ENCODE peak calls at places on chromosomes 11 and 22, in six cellular contexts. Y is neuronal stem cell, E is H1, G is mesendoderm, U is mesenchymal stem cell, R is H9. A is an unnamed sample.

GRCh38 chr22:30234786-30235470 is 11.6 kb downstream of the LIF start:
- DNase-seq in Y (no peak), E (no peak), G (peak), U (peak), R (no peak), A (peak)

GRCh38 chr11:64960719-64961118 is 11.2 kb downstream of the MAJIN start:
- DNase-seq in Y (no peak), E (no peak), G (no peak), U (no peak), R (no peak), A (no peak)

GRCh38 chr11:93741882-93742226 is 382 bp downstream of the C11orf54 start:
- DNase-seq in Y (no peak), E (no peak), G (peak), U (peak), R (no peak), A (peak)

GRCh38 chr11:35563413-35564245 is 38.2 kb upstream of the PAMR1 start:
- DNase-seq in Y (no peak), E (no peak), G (no peak), U (no peak), R (no peak), A (peak)

GRCh38 chr11:78379039-78379670 is 38.5 kb downstream of the GAB2 start:
- DNase-seq in Y (no peak), E (no peak), G (peak), U (no peak), R (no peak), A (peak)

GRCh38 chr11:115740365-115740764 is 236.2 kb upstream of the CADM1 start:
- DNase-seq in Y (no peak), E (no peak), G (no peak), U (no peak), R (no peak), A (no peak)

GRCh38 chr11:133981156-133981555 is 24.4 kb upstream of the IGSF9B start:
- DNase-seq in Y (no peak), E (no peak), G (no peak), U (no peak), R (no peak), A (no peak)

GRCh38 chr11:121482231-121483129 is 29.7 kb upstream of the SORL1-AS1 start:
- DNase-seq in Y (no peak), E (no peak), G (peak), U (no peak), R (no peak), A (no peak)

GRCh38 chr11:13941790-13942189 is 20.7 kb upstream of the SPON1 start:
- DNase-seq in Y (no peak), E (no peak), G (no peak), U (no peak), R (no peak), A (no peak)

GRCh38 chr11:67604815-67605214 is 1.9 kb upstream of the NDUFV1 start:
- DNase-seq in Y (no peak), E (no peak), G (no peak), U (no peak), R (no peak), A (no peak)

GRCh38 chr11:475941-476340 is 25.9 kb downstream of the PTDSS2 start:
- DNase-seq in Y (no peak), E (no peak), G (no peak), U (no peak), R (no peak), A (no peak)

GRCh38 chr22:17369553-17370035 is 334 bp downstream of the CECR2 start:
- DNase-seq in Y (peak), E (no peak), G (peak), U (peak), R (peak), A (no peak)

GRCh38 chr11:131637469-131638175 is 267.2 kb downstream of the NTM start:
- DNase-seq in Y (no peak), E (no peak), G (no peak), U (no peak), R (no peak), A (no peak)

GRCh38 chr22:38032681-38033521 is 24.3 kb upstream of the PICK1 start:
- DNase-seq in Y (no peak), E (no peak), G (no peak), U (peak), R (no peak), A (peak)

DNA sequence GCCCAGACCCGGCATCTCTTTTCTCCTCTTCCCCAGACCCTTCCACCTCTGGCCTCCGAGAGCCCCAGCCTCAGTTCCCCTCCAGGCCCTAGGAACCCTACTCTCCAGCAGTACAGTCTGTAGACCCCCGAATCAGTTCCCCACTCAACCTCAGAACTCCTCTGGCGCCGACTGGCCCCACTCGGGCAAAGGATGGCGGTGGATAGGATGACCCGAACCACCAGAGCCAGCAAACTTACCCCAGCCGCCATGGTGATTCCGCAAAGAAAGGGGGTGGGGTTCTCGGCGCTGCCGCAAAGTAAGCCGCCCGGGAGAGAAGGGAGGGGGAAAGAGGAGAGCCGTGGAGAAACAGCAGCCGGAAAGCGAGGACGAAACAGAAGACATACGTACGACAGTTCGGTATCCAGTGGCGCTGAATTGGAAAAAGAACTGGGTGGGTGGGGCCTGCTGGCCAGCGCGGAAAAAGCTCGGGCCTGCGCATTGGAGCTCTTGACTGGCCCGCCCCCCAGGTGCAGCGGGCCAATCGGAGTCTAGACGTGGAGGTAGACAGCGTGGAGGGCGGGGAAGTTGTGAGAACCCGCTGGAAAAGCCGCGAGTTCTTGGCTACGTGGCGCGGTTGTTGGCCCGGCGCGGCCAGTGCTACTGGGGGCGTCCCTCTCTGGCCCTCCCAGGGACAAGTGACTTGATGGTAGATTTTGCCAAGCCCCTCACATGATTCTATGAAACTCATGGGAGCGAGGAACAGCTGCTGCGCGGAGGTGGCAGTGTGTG is at the start of gene EEF1G:
- DNase-seq in Y (peak), E (peak), G (peak), U (peak), R (peak), A (peak)
- H3K18ac ChIP-seq in Y (peak), E (peak), G (peak), U (peak), R (peak), A (peak)

DNA sequence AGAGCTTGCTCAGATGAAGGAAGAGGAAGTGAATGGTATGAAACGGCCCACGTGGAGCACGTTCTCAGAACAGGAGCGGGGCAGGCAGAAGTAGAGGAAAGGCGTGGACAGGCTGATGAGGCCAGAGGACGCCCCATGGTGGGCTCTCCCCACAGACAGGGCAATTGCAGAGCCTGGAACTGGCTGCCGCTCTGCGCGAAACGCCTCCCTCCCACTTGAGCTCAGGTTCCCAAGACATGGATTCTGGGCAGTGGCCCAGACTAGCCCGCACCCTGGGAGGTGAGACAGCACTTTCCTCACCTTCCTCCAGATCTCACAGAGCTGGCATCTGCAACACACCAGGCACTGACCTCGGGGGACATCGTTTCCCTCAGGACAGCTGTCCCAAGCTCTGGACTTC is 117.6 kb downstream of the PHF21B start:
- DNase-seq in Y (no peak), E (no peak), G (no peak), U (no peak), R (no peak), A (no peak)
- H3K18ac ChIP-seq in Y (peak), E (no peak), G (no peak), U (no peak), R (no peak), A (no peak)

DNA sequence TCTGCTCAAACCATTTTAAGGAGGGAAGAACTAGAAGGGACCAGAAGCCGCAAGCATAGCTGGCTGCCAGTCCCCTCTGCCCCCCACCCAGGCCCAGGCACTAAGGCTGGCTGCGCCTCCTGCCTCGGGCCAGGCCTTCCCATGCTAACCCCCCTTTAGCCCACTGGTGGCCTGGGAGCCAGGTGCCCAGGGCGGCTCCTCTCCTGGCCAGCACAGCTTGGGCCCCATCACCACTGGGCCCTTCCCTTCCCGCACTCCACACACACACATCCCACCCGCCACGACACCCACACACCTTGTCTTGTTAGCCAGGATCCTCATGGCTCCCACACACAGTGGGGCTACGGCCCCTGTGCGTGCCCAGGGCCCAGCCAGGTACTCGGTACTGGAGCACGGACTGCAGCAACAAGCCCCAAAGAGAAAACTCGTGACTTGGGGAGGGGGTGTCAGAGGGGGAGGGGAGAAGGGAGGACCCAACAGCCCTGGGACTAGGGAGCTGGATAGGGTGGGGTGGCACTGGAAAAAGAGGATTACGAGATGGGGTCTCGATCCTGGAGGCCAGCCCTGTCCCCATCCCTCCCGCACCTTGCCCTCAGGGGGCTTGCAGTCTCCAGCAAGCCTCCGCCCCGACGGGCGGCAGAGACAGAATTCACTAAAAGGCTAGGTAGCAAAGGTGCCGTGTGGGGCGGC is 16.0 kb downstream of the BCL9L start:
- DNase-seq in Y (no peak), E (no peak), G (peak), U (no peak), R (peak), A (no peak)
- H3K18ac ChIP-seq in Y (peak), E (peak), G (peak), U (peak), R (peak), A (peak)

GRCh38 chr22:41091139-41092022 is 1.0 kb upstream of the EP300 start:
- DNase-seq in Y (peak), E (peak), G (peak), U (peak), R (peak), A (peak)
- H3K18ac ChIP-seq in Y (peak), E (peak), G (peak), U (peak), R (peak), A (peak)

GRCh38 chr22:24244144-24244787 is 616 bp downstream of the GGT5 start:
- DNase-seq in Y (no peak), E (no peak), G (no peak), U (peak), R (no peak), A (peak)
- H3K18ac ChIP-seq in Y (peak), E (no peak), G (no peak), U (peak), R (no peak), A (peak)

GRCh38 chr22:41437198-41437597 is 9.4 kb downstream of the TOB2 start:
- DNase-seq in Y (no peak), E (no peak), G (no peak), U (no peak), R (no peak), A (no peak)

GRCh38 chr22:41429946-41430332 is 16.7 kb downstream of the TOB2 start:
- DNase-seq in Y (no peak), E (no peak), G (no peak), U (no peak), R (no peak), A (no peak)

GRCh38 chr22:41436322-41437113 is 10.1 kb downstream of the TOB2 start:
- DNase-seq in Y (no peak), E (no peak), G (no peak), U (no peak), R (no peak), A (no peak)

GRCh38 chr22:41431656-41432055 is 14.9 kb downstream of the TOB2 start:
- DNase-seq in Y (no peak), E (no peak), G (no peak), U (no peak), R (no peak), A (no peak)

GRCh38 chr22:41435560-41435959 is 11.0 kb downstream of the TOB2 start:
- DNase-seq in Y (no peak), E (no peak), G (peak), U (no peak), R (no peak), A (no peak)
- H3K18ac ChIP-seq in Y (no peak), E (no peak), G (no peak), U (no peak), R (no peak), A (no peak)

GRCh38 chr22:21657361-21658118 is 8.3 kb upstream of the PPIL2 start:
- DNase-seq in Y (peak), E (no peak), G (peak), U (peak), R (peak), A (peak)
- H3K18ac ChIP-seq in Y (peak), E (peak), G (no peak), U (peak), R (peak), A (no peak)

GRCh38 chr11:44380820-44381219 is 70.9 kb upstream of the ALX4 start:
- DNase-seq in Y (no peak), E (no peak), G (no peak), U (no peak), R (no peak), A (no peak)

GRCh38 chr11:44380009-44380313 is 70.0 kb upstream of the ALX4 start:
- DNase-seq in Y (no peak), E (no peak), G (no peak), U (no peak), R (no peak), A (no peak)

GRCh38 chr11:44382648-44383240 is 72.8 kb upstream of the ALX4 start:
- DNase-seq in Y (no peak), E (no peak), G (no peak), U (no peak), R (no peak), A (no peak)

GRCh38 chr11:44382118-44382517 is 72.2 kb upstream of the ALX4 start:
- DNase-seq in Y (no peak), E (no peak), G (no peak), U (no peak), R (no peak), A (no peak)

DNA sequence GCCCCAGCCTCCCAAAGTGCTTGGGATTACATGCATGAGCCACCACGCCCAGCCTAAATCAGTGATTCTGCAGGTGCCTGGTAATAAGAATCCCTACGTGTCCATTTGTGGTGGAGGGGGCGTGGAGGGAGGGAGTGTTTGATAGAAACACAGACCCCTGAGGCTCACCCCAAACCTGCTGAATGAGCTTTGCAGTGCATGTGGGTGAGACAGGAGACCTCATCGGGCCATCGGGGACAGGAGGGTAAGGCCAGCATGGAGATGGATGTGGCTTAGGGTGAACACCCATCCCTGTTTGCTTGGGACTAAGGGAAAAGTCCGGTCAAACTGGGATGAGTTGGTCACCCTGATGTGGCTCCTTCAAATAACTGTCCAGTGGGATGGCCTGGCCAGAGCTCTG is 71.3 kb upstream of the ALX4 start:
- DNase-seq in Y (no peak), E (no peak), G (no peak), U (no peak), R (no peak), A (no peak)
- H3K18ac ChIP-seq in Y (no peak), E (no peak), G (no peak), U (no peak), R (no peak), A (no peak)